ENCODE peak calls at places on chromosomes 13 and 19, in five cellular contexts. F, V, Z, S and H are unnamed samples.

GRCh38 chr13:48808689-48809088 is 155.0 kb downstream of the CYSLTR2 start:
- DNase-seq in V (peak; percentile 40), S (no peak), Z (no peak), F (no peak), H (no peak)

GRCh38 chr19:19642506-19643157 is 825 bp downstream of the GMIP start:
- DNase-seq in V (peak; percentile 9), Z (no peak), F (peak; percentile 55), S (no peak), H (no peak)

GRCh38 chr13:111253334-111253872 is 67.0 kb upstream of the TEX29 start:
- DNase-seq in V (peak; percentile 57), F (no peak), Z (no peak), S (no peak), H (no peak)

GRCh38 chr19:47274891-47275865 is 493 bp downstream of the INAFM1 start:
- DNase-seq in F (peak; percentile 75), Z (no peak), S (peak; percentile 53), V (peak; percentile 31), H (no peak)

GRCh38 chr19:42555317-42555716 is 27.0 kb upstream of the CEACAM1 start:
- DNase-seq in Z (no peak), V (no peak), F (peak; percentile 64), S (no peak), H (no peak)

GRCh38 chr19:46256855-46257254 is 27.3 kb downstream of the IGFL1 start:
- DNase-seq in Z (no peak), F (no peak), S (no peak), V (peak; percentile 40), H (no peak)

GRCh38 chr13:84983321-84983720 is 815.9 kb downstream of the SLITRK6 start:
- DNase-seq in S (no peak), V (no peak), F (no peak), Z (no peak), H (no peak)

GRCh38 chr13:78652651-78653050 is 6.3 kb downstream of the OBI1 start:
- DNase-seq in F (no peak), V (no peak), S (no peak), Z (no peak), H (no peak)

GRCh38 chr13:22428188-22428828 is 752.5 kb upstream of the SGCG start:
- DNase-seq in S (no peak), V (no peak), F (no peak), Z (no peak), H (no peak)

DNA sequence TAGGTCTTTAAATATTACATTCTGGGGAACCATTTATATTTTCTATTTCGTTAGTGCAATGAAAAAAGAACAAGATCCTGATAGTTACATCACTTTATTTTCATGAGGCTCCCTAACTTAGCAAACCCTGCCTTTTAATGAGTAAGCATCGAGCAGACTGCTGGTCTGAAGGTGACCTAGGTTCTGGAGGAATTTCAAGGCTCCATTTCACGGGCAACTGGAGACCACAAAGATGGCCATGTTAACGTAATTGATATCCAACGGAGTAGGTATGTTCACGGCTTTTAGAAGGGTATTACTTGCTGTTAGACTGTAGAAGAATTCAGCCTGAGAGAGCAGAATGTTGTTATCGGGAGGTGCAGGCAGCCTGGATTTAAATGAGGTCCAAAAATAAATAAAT is 1597.6 kb downstream of the EFNB2 start:
- DNase-seq in Z (no peak), S (no peak), V (no peak), F (no peak), H (no peak)
- TF ChIP-seq CTCF in Z (no peak), S (no peak), V (no peak), F (no peak), H (no peak)

GRCh38 chr13:113946409-113947181 is 27.3 kb downstream of the C13orf46 start:
- DNase-seq in F (no peak), Z (no peak), V (no peak), S (no peak), H (no peak)

GRCh38 chr13:113942591-113943103 is 31.2 kb downstream of the C13orf46 start:
- DNase-seq in V (no peak), Z (no peak), S (no peak), F (no peak), H (no peak)

GRCh38 chr13:113941571-113942191 is 32.2 kb downstream of the C13orf46 start:
- DNase-seq in S (no peak), F (no peak), V (no peak), Z (no peak), H (no peak)

GRCh38 chr13:113945857-113946408 is 27.9 kb downstream of the C13orf46 start:
- DNase-seq in Z (no peak), F (no peak), S (no peak), V (no peak), H (no peak)

GRCh38 chr13:113943821-113944565 is 29.9 kb downstream of the C13orf46 start:
- DNase-seq in Z (no peak), S (no peak), V (no peak), F (no peak), H (no peak)
- TF ChIP-seq CTCF in Z (no peak), S (no peak), V (no peak), F (no peak), H (no peak)

DNA sequence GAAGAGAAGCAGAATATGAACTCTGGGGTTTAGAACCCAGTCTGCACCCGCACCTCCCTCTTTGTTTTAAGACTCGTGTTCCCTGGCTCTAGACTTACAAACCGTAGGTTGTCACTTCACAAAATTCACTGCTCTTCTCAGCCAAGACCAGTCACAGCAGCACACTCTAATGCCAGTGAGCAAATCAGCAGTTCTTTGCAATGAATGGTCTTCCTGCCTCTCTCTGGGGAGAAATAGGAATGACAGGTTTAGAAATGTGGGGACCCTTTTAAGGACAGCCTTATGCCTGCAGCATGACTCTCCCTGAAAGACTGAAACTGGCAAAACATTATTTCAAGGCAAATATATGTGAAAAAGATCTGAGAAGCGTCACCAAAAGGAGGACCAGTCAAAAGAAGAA is 156.9 kb downstream of the KCTD15 start:
- DNase-seq in F (peak; percentile 26), V (no peak), S (no peak), Z (no peak), H (no peak)
- TF ChIP-seq CTCF in F (no peak), V (no peak), S (no peak), Z (no peak), H (no peak)

GRCh38 chr13:99257291-99257690 is 888 bp downstream of the GPR18 start:
- DNase-seq in S (no peak), Z (no peak), F (no peak), V (no peak), H (no peak)
- TF ChIP-seq CTCF in S (no peak), Z (no peak), F (no peak), V (no peak), H (no peak)

GRCh38 chr13:43785681-43786471 is 896 bp downstream of the ENOX1 start:
- DNase-seq in V (peak; percentile 82), S (peak; percentile 55), Z (no peak), F (peak; percentile 88), H (peak; percentile 79)

GRCh38 chr13:43786472-43786765 is 353 bp downstream of the ENOX1 start:
- DNase-seq in F (no peak), V (no peak), Z (no peak), S (no peak), H (no peak)

GRCh38 chr13:43786766-43787517 is at the start of gene ENOX1:
- DNase-seq in F (peak; percentile 87), Z (no peak), S (no peak), V (peak; percentile 81), H (peak; percentile 77)

GRCh38 chr13:43787518-43787891 is 733 bp upstream of the ENOX1 start:
- DNase-seq in V (peak; percentile 21), S (no peak), Z (no peak), F (no peak), H (no peak)

GRCh38 chr13:43787998-43788397 is 1.2 kb upstream of the ENOX1 start:
- DNase-seq in Z (no peak), F (no peak), S (no peak), V (peak; percentile 84), H (no peak)
- TF ChIP-seq CTCF in Z (no peak), F (peak; percentile 37), S (no peak), V (peak; percentile 66), H (peak; percentile 73)

GRCh38 chr19:15421136-15421535 is 2.3 kb upstream of the AKAP8L start:
- DNase-seq in F (no peak), Z (no peak), S (no peak), V (no peak), H (no peak)

GRCh38 chr19:15417699-15418098 is 1.1 kb downstream of the AKAP8L start:
- DNase-seq in S (no peak), F (no peak), Z (no peak), V (peak; percentile 22), H (no peak)

GRCh38 chr19:15418588-15419412 is at the start of gene AKAP8L:
- DNase-seq in V (peak; percentile 100), Z (peak; percentile 98), F (peak; percentile 100), S (peak; percentile 100), H (peak; percentile 96)

GRCh38 chr19:15418112-15418587 is 638 bp downstream of the AKAP8L start:
- DNase-seq in S (no peak), Z (no peak), F (no peak), V (peak; percentile 35), H (no peak)

DNA sequence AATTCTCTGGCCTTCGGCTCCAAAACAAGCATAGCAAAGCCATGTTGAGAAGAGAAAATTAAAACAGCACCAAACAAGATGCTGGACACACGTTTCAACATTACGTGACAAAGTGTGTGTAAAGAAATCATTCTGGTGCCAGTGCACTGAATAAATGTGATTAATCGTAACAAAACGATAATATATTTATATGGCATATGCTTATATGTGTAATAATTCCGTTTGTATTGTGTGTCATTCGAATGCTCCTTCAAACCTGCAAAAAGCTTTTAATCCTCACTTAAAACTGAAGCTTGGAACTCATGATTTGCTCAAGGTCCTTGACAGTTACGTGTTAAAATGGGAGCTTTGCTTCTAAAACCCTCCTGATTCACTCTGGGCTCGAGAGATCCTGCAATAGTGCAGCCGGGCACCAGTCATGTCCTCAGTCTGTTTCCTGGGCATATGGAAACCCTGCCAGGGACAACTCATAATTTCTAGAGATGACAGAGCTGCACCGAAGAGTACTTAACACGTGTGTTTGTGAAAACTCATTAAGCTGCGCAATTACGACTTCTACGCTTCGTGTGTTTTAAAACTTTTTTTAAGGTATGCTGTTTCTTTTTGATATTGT is 731 bp upstream of the AKAP8L start:
- DNase-seq in Z (no peak), S (no peak), V (peak; percentile 28), F (no peak), H (no peak)
- TF ChIP-seq CTCF in Z (no peak), S (no peak), V (no peak), F (peak; percentile 15), H (peak; percentile 18)

DNA sequence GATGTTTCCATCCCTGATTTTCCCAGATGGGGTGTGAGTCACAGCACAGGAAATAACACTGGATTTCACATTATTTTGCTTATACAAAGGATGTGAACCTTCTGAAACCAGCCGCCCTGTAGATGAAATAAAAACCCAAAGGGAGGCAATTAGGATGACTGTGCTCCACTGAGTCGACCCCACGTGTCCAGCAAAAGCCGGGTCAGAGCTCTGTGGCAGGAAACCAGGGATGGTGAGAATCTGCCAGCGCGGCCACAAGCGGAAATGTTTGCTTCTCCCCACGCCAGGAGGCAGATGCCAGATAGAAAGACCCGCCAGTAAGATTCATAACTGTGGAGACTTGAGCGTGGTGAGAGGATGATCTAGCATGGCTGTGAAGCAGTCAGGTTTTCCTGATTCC is 764.4 kb downstream of the LIG4 start:
- DNase-seq in F (no peak), Z (no peak), V (peak; percentile 68), S (no peak), H (no peak)
- TF ChIP-seq CTCF in F (no peak), Z (no peak), V (no peak), S (no peak), H (no peak)